ENCODE peak calls at places on chromosome 4, in ten cellular contexts. V is activated CD8-positive, alpha-beta memory T cell treated with anti-CD3 and anti-CD28 coated beads, Interleukin-2, amount 50 U/mL, for 4 hours; Y is cardiac fibroblast; K is C1 segment of cervical spinal cord; G is stimulated activated CD4-positive, alpha-beta T cell treated with anti-CD3 and anti-CD28 coated beads, Interleukin-4, amount 100 ng/mL, for 48 hours; U is naive thymus-derived CD8-positive, alpha-beta T cell; H is sigmoid colon; P is activated CD4-positive, CD25-positive, alpha-beta regulatory T cell treated with anti-CD3 and anti-CD28 coated beads, Interleukin-2, amount 50 U/mL, for 72 hours; I is A549; S is T-cell. A is an unnamed sample.

GRCh38 chr4:26088433-26088928 is 174.5 kb downstream of the SMIM20 start:
- DNase-seq in V (no peak), Y (peak), K (no peak), G (no peak), U (no peak), H (no peak), P (no peak), I (no peak), S (no peak), A (peak)

GRCh38 chr4:39464886-39465501 is 6.1 kb downstream of the LIAS start:
- DNase-seq in V (no peak), Y (peak), K (no peak), G (no peak), U (no peak), H (no peak), P (no peak), I (peak), S (no peak), A (no peak)

GRCh38 chr4:25500626-25501318 is 123.7 kb downstream of the ANAPC4 start:
- DNase-seq in V (no peak), Y (no peak), K (no peak), G (no peak), U (no peak), H (no peak), P (no peak), I (no peak), S (no peak), A (no peak)

GRCh38 chr4:42391981-42392380 is 5.3 kb upstream of the SHISA3 start:
- DNase-seq in V (no peak), Y (no peak), K (no peak), G (no peak), U (no peak), H (no peak), P (no peak), I (no peak), S (no peak), A (no peak)

GRCh38 chr4:61520688-61521160 is 320.6 kb downstream of the ADGRL3 start:
- DNase-seq in V (no peak), Y (peak), K (no peak), G (no peak), U (no peak), H (no peak), P (no peak), I (no peak), S (no peak), A (no peak)

GRCh38 chr4:77395481-77395880 is 210.1 kb upstream of the CXCL13 start:
- DNase-seq in V (no peak), Y (no peak), K (no peak), G (no peak), U (no peak), H (no peak), P (no peak), I (no peak), S (no peak), A (no peak)

GRCh38 chr4:163343604-163344146 is at the start of gene NPY5R:
- DNase-seq in V (no peak), Y (no peak), K (peak), G (no peak), U (no peak), H (no peak), P (no peak), I (no peak), S (no peak), A (no peak)

GRCh38 chr4:68342139-68342538 is 7.8 kb downstream of the YTHDC1 start:
- DNase-seq in V (no peak), Y (peak), K (peak), G (no peak), U (no peak), H (no peak), P (no peak), I (peak), S (no peak), A (no peak)

GRCh38 chr4:23782778-23783455 is 106.9 kb downstream of the PPARGC1A start:
- DNase-seq in V (no peak), Y (peak), K (no peak), G (no peak), U (no peak), H (no peak), P (no peak), I (no peak), S (no peak), A (no peak)

GRCh38 chr4:33037464-33037863 is 2317.3 kb downstream of the PCDH7 start:
- DNase-seq in V (no peak), Y (no peak), K (no peak), G (no peak), U (no peak), H (no peak), P (no peak), I (no peak), S (no peak), A (no peak)

GRCh38 chr4:4781936-4782754 is 77.3 kb upstream of the MSX1 start:
- DNase-seq in V (no peak), Y (no peak), K (no peak), G (no peak), U (no peak), H (no peak), P (no peak), I (no peak), S (no peak), A (no peak)